ENCODE peak calls at places on chromosomes 13 and 19, in seven cellular contexts. C is mesendoderm, U is trophoblast cell, K is IMR-90, W is neuronal stem cell, O is H1, M is mesenchymal stem cell. Y is an unnamed sample.

GRCh38 chr13:47133024-47133445 is 236.2 kb upstream of the HTR2A start:
- DNase-seq in U (no peak), K (no peak), C (no peak), W (no peak), O (no peak), M (no peak), Y (no peak)

GRCh38 chr19:55283548-55284393 is at the start of gene BRSK1:
- DNase-seq in C (peak; percentile 92), U (no peak), W (peak; percentile 76), M (peak; percentile 77), O (peak; percentile 86), K (peak; percentile 61), Y (peak; percentile 89)

GRCh38 chr19:5339950-5340636 is 519 bp downstream of the PTPRS start:
- DNase-seq in M (no peak), U (no peak), C (no peak), O (no peak), K (no peak), W (peak; percentile 65), Y (no peak)

GRCh38 chr13:96772426-96772825 is 221.8 kb downstream of the OXGR1 start:
- DNase-seq in W (no peak), M (no peak), K (no peak), O (no peak), U (no peak), C (no peak), Y (no peak)

GRCh38 chr19:31597616-31598015 is 248.4 kb upstream of the TSHZ3 start:
- DNase-seq in U (no peak), W (no peak), O (no peak), K (no peak), C (no peak), M (no peak), Y (no peak)

GRCh38 chr13:36918246-36919060 is 1.6 kb downstream of the SMAD9 start:
- DNase-seq in W (no peak), O (no peak), U (no peak), K (peak; percentile 36), C (peak; percentile 30), M (peak; percentile 54), Y (no peak)

GRCh38 chr19:7395793-7396192 is 47.1 kb downstream of the ARHGEF18 start:
- DNase-seq in O (no peak), C (no peak), M (peak; percentile 24), U (no peak), K (no peak), W (no peak), Y (no peak)

GRCh38 chr19:36058481-36059179 is 3.9 kb downstream of the WDR62 start:
- DNase-seq in C (no peak), K (no peak), W (no peak), O (no peak), U (peak; percentile 68), M (no peak), Y (no peak)

GRCh38 chr19:19105365-19106060 is 32.8 kb downstream of the TMEM161A start:
- DNase-seq in W (peak; percentile 78), U (peak; percentile 57), C (peak; percentile 84), K (no peak), M (peak; percentile 77), O (peak; percentile 88), Y (peak; percentile 92)

GRCh38 chr13:46778879-46779278 is 18.1 kb downstream of the ESD start:
- DNase-seq in K (peak; percentile 68), O (no peak), M (no peak), W (no peak), C (no peak), U (no peak), Y (no peak)

GRCh38 chr13:106986033-106986484 is 418.1 kb upstream of the ARGLU1 start:
- DNase-seq in M (no peak), W (no peak), C (peak; percentile 82), K (peak; percentile 34), U (peak; percentile 85), O (no peak), Y (peak; percentile 74)

GRCh38 chr19:2337329-2337707 is 8.8 kb downstream of the SPPL2B start:
- DNase-seq in M (peak; percentile 53), O (peak; percentile 77), W (peak; percentile 52), U (peak; percentile 87), C (peak; percentile 62), K (peak; percentile 43), Y (peak; percentile 79)

GRCh38 chr13:30299746-30300145 is 7.6 kb downstream of the KATNAL1 start:
- DNase-seq in M (no peak), W (no peak), C (no peak), U (no peak), O (no peak), K (peak; percentile 35), Y (no peak)

GRCh38 chr13:30872685-30873443 is 33.2 kb upstream of the MEDAG start:
- DNase-seq in O (no peak), W (peak; percentile 77), U (peak; percentile 11), C (peak; percentile 95), K (peak; percentile 94), M (peak; percentile 94), Y (peak; percentile 81)

GRCh38 chr19:3479177-3479818 is 1.0 kb downstream of the SMIM24 start:
- DNase-seq in U (no peak), K (no peak), O (peak; percentile 69), M (no peak), W (no peak), C (peak; percentile 66), Y (peak; percentile 74)

GRCh38 chr13:98996046-98996445 is 18.2 kb upstream of the DOCK9 start:
- DNase-seq in O (peak; percentile 23), U (no peak), K (no peak), M (no peak), C (no peak), W (no peak), Y (no peak)

GRCh38 chr19:8334458-8335342 is 8.4 kb downstream of the KANK3 start:
- DNase-seq in K (peak; percentile 74), W (peak; percentile 73), O (peak; percentile 83), M (peak; percentile 51), C (peak; percentile 87), U (peak; percentile 18), Y (peak; percentile 85)

GRCh38 chr13:47433461-47434005 is 536.7 kb upstream of the HTR2A start:
- DNase-seq in O (no peak), U (no peak), K (peak; percentile 65), M (peak; percentile 31), W (no peak), C (no peak), Y (no peak)

GRCh38 chr19:41352609-41353465 is 885 bp downstream of the TGFB1 start:
- DNase-seq in K (peak; percentile 44), M (peak; percentile 73), U (no peak), W (no peak), O (peak; percentile 88), C (peak; percentile 70), Y (peak; percentile 73)

DNA sequence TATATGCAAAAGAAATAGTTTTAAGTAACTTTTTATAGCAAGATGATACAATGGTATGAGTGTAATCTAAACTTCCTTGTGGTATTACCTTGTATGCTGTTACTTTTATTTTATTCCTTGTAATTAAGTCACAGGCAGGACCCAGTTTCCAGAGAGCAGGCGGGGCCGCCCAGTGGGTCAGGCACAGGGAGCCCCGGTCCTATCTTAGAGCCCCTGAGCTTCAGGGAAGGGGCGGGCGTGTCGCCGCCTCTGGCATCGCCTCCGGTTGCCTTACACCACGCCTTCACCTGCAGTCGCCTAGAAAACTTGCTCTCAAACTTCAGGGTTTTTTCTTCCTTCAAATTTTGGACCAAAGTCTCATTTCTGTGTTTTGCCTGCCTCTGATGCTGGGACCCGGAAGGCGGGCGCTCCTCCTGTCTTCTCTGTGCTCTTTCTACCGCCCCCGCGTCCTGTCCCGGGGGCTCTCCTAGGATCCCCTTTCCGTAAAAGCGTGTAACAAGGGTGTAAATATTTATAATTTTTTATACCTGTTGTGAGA is 10.2 kb downstream of the PLPPR3 start:
- DNase-seq in K (no peak), C (no peak), U (no peak), O (no peak), M (no peak), W (no peak), Y (no peak)
- H4K8ac ChIP-seq in K (no peak overlapping the region), C (no peak overlapping the region), U (no peak overlapping the region), O (no peak overlapping the region), M (no peak overlapping the region), W (no peak overlapping the region), Y (no peak overlapping the region)

GRCh38 chr13:20561731-20562130 is 5.2 kb upstream of the IFT88 start:
- DNase-seq in W (no peak), M (no peak), C (no peak), U (no peak), K (no peak), O (no peak), Y (no peak)
- H4K8ac ChIP-seq in W (no peak overlapping the region), M (no peak overlapping the region), C (no peak overlapping the region), U (no peak overlapping the region), K (no peak overlapping the region), O (no peak overlapping the region), Y (no peak overlapping the region)

DNA sequence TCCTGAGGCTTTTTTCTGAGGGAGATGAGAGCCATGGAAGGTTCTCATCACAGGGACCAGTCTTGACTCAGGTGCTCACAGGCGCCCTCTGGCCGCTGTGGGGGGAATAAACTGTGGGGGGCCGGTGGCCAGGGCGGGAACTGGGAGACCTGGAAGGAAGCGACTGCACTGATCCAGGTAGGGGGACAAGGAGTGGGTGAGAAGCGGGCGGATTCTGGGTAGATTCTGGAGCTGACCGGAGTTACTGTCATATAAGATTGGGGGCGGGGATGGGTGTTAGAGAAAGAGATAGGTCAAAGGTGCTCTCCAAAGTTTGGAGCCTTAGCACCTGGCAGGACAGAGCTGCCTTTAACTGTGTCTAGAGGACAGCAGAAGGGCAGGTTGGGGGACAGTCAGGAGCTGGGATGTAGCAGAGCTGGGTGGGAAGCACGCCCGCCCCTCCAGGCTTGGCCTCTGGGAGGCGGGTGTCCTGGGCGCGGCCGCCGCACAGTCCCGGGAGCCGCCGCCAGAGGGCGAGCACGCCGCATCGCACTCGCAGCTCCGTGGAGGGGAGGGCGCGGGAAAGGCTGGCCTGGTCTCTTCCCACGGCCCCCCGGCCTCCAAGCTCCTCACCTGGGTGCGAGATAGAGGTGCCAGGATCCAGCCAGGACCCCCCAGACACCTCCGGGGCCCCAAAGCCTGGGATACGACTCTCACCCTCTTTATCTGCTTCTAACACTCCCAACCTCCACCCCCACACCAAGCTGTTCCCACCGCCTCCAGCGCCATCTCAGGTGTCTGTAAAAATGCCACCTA is 4.2 kb upstream of the DAND5 start:
- DNase-seq in W (peak; percentile 72), M (peak; percentile 74), C (peak; percentile 88), K (peak; percentile 58), U (peak; percentile 77), O (peak; percentile 97), Y (peak; percentile 92)
- H4K8ac ChIP-seq in W (no peak overlapping the region), M (peak overlapping the region; percentile 61), C (no peak overlapping the region), K (peak overlapping the region; percentile 91), U (peak overlapping the region; percentile 77), O (peak overlapping the region; percentile 74), Y (no peak overlapping the region)

GRCh38 chr13:84430015-84430414 is 547.7 kb upstream of the SLITRK1 start:
- DNase-seq in M (no peak), C (no peak), U (no peak), O (no peak), K (peak; percentile 40), W (no peak), Y (no peak)
- H4K8ac ChIP-seq in M (no peak overlapping the region), C (no peak overlapping the region), U (no peak overlapping the region), O (no peak overlapping the region), K (peak overlapping the region; percentile 76), W (no peak overlapping the region), Y (no peak overlapping the region)

Y was measured in H9.